ENCODE peak calls at places on chromosomes 13 and 19, in seven cellular contexts. G, L, O, C, P, K and Y are unnamed samples.

GRCh38 chr19:1400281-1401137 is 833 bp downstream of the GAMT start:
- DNase-seq in L (peak; percentile 76), P (no peak), G (no peak), O (peak; percentile 87), C (no peak), K (no peak), Y (no peak)

GRCh38 chr19:47228168-47228936 is 2.6 kb downstream of the BBC3 start:
- DNase-seq in L (peak; percentile 57), C (peak; percentile 11), O (peak; percentile 58), K (peak; percentile 84), P (peak; percentile 69), G (no peak), Y (no peak)

GRCh38 chr13:40379794-40380608 is 286.4 kb downstream of the FOXO1 start:
- DNase-seq in O (no peak), P (no peak), K (no peak), C (no peak), G (no peak), L (no peak), Y (no peak)

GRCh38 chr19:54464624-54465266 is 1.2 kb upstream of the LENG9 start:
- DNase-seq in L (peak; percentile 94), O (peak; percentile 96), P (peak; percentile 78), C (peak; percentile 81), K (peak; percentile 95), G (peak; percentile 80), Y (peak; percentile 95)

GRCh38 chr19:34173145-34173956 is 1.0 kb downstream of the LSM14A start:
- DNase-seq in L (peak; percentile 53), P (peak; percentile 52), K (peak; percentile 73), G (no peak), C (peak; percentile 41), O (peak; percentile 38), Y (no peak)

GRCh38 chr19:34824686-34825085 is 51.7 kb upstream of the ZNF599 start:
- DNase-seq in C (no peak), P (no peak), K (no peak), G (no peak), L (no peak), O (no peak), Y (no peak)

GRCh38 chr13:113207890-113208423 is 512 bp downstream of the PCID2 start:
- DNase-seq in K (no peak), O (peak; percentile 48), C (peak; percentile 54), L (peak; percentile 49), P (no peak), G (peak; percentile 37), Y (no peak)

GRCh38 chr19:7476241-7476640 is 12.6 kb downstream of the PEX11G start:
- DNase-seq in O (no peak), K (no peak), L (no peak), G (no peak), C (no peak), P (no peak), Y (no peak)

GRCh38 chr13:60078226-60078625 is 85.5 kb downstream of the DIAPH3 start:
- DNase-seq in O (no peak), P (no peak), C (no peak), K (no peak), G (no peak), L (no peak), Y (no peak)

GRCh38 chr13:31914843-31915242 is 116.7 kb upstream of the FRY start:
- DNase-seq in C (no peak), K (no peak), O (no peak), L (no peak), P (no peak), G (no peak), Y (no peak)

GRCh38 chr13:44011036-44011435 is 131.3 kb downstream of the LACC1 start:
- DNase-seq in O (no peak), P (no peak), L (no peak), C (no peak), G (peak; percentile 39), K (no peak), Y (no peak)

GRCh38 chr19:34482380-34483250 is 1.1 kb downstream of the WTIP start:
- DNase-seq in G (no peak), P (no peak), C (peak; percentile 39), K (peak; percentile 58), L (no peak), O (peak; percentile 22), Y (no peak)

GRCh38 chr19:56089344-56089743 is 31.8 kb downstream of the ZNF787 start:
- DNase-seq in C (no peak), K (no peak), P (no peak), G (no peak), L (no peak), O (no peak), Y (no peak)

GRCh38 chr13:98485561-98485960 is 91.3 kb downstream of the STK24 start:
- DNase-seq in K (peak; percentile 58), G (no peak), C (no peak), L (no peak), P (no peak), O (no peak), Y (no peak)
- H3K4me3 ChIP-seq in K (no peak overlapping the region), G (no peak overlapping the region), C (no peak overlapping the region), L (no peak overlapping the region), P (no peak overlapping the region), O (no peak overlapping the region), Y (no peak overlapping the region)

GRCh38 chr19:2721570-2722540 is 683 bp upstream of the DIRAS1 start:
- DNase-seq in P (no peak), C (no peak), O (no peak), G (no peak), K (no peak), L (no peak), Y (no peak)

GRCh38 chr19:2717638-2718541 is 3.3 kb downstream of the DIRAS1 start:
- DNase-seq in C (no peak), K (no peak), O (no peak), P (no peak), G (no peak), L (no peak), Y (no peak)

GRCh38 chr19:2719232-2719735 is 1.9 kb downstream of the DIRAS1 start:
- DNase-seq in C (no peak), O (no peak), K (no peak), L (no peak), G (no peak), P (no peak), Y (no peak)

GRCh38 chr19:2720777-2721569 is at the start of gene DIRAS1:
- DNase-seq in K (no peak), L (no peak), P (no peak), O (peak; percentile 44), C (no peak), G (no peak), Y (no peak)

DNA sequence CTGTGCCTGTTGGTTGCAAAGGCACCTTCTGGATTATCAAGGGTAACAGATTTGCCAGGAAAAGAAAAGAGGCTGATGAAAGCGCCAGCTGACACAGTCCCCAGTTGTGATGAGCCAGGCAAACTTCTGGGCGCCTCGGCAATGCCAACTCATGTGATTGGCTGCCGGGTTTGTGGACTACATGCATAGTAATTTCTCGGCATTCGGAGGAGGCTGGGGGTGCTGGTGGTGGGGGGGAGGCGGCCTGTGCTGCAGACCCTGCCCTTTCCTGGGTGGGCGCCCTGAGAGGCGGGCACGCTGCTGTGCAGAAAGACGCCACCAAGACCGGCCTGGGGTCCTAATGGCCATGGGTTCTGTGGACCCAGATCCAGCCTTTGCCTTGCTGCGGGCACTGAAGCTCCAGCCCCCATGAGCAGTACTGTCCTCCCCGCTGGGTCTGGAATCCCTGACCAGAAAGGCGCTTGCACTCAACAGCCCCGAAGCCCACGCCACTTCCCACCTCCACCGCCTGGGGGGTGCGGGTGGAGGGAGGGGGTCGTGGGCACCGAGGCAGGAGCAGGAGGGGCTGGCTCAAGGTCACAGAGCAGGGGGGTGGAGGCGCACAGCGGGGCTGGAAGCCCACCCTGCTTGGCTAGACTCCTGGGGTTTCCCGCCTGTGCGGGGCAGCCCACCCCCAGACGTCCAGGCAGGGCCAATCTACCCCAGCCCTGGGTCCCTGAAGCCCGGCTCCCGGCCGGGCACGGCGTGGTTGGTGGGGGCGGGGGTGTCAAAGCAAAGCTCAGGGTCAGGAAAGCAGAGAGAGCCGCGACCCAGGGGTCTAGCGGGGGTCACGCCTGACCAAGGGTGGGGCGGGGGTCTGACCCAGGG is 1.0 kb downstream of the DIRAS1 start:
- DNase-seq in L (peak; percentile 62), C (peak; percentile 26), K (no peak), G (peak; percentile 5), P (no peak), O (peak; percentile 61), Y (no peak)
- H3K27ac ChIP-seq in L (no peak overlapping the region), C (no peak overlapping the region), K (no peak overlapping the region), G (no peak overlapping the region), P (no peak overlapping the region), O (no peak overlapping the region), Y (no peak overlapping the region)

GRCh38 chr19:41399525-41399924 is 1.9 kb downstream of the BCKDHA start:
- DNase-seq in O (no peak), C (no peak), L (no peak), G (no peak), K (no peak), P (no peak), Y (no peak)

GRCh38 chr19:41397086-41398041 is at the start of the genes BCKDHA and EXOSC5:
- DNase-seq in G (peak; percentile 100), L (peak; percentile 100), P (peak; percentile 98), K (peak; percentile 99), O (peak; percentile 100), C (peak; percentile 100), Y (peak; percentile 99)

GRCh38 chr19:41398042-41398403 is 405 bp downstream of the BCKDHA start:
- DNase-seq in O (no peak), K (no peak), P (no peak), C (no peak), L (no peak), G (no peak), Y (no peak)

GRCh38 chr19:41399091-41399490 is 1.5 kb downstream of the BCKDHA start:
- DNase-seq in P (no peak), O (no peak), K (no peak), C (no peak), L (no peak), G (no peak), Y (no peak)

DNA sequence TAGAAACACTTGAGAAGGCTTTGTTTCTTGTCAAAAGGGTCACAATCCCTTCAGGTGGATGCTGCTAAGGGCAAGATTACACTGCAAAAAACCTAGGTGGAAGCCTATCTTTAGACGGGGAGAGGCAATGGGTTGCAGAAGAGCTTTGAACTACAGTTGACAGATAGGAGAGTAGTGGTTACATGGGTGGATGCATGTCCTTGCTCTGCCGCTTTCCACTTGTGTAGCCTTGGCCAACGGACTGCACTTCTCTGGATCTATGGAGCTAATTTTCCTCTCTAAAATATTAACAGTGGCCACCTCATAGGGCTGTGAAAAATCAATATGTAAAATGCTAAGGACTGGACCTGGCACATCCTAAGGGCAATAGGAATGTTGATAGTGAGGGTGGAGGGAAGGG is 985 bp downstream of the BCKDHA start:
- DNase-seq in C (no peak), P (no peak), G (no peak), L (no peak), O (no peak), K (no peak), Y (no peak)
- H3K4me3 ChIP-seq in C (peak overlapping the region; percentile 82), P (peak overlapping the region; percentile 97), G (peak overlapping the region; percentile 73), L (peak overlapping the region; percentile 87), O (peak overlapping the region; percentile 97), K (peak overlapping the region; percentile 96), Y (peak overlapping the region; percentile 79)

GRCh38 chr13:88823114-88823513 is 1151.9 kb downstream of the SLITRK5 start:
- DNase-seq in O (no peak), K (no peak), L (no peak), G (no peak), C (no peak), P (no peak), Y (no peak)

DNA sequence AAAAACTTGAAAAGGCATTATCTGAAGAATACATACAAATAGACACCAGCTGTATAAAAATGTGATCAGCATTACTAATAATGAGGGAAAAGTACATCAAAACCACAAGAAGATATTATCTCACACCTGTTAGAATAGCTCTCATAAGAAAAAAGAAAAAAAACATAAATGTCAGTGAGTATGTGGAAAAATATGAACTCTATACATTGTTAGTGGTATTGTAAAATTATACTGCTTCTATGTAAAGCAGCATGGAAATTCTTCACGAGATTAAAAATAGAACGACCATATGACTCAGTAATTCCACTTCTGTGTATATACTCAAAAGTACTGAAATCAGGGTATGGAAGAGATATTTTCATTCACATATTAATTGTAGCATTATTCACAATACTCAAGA is 1146.4 kb downstream of the SLITRK5 start:
- DNase-seq in L (no peak), C (no peak), G (no peak), P (no peak), O (no peak), K (no peak), Y (no peak)
- H3K27ac ChIP-seq in L (no peak overlapping the region), C (no peak overlapping the region), G (no peak overlapping the region), P (no peak overlapping the region), O (no peak overlapping the region), K (no peak overlapping the region), Y (no peak overlapping the region)